ENCODE peak calls at places on chromosomes 2 and 18, in six cellular contexts. One of them, this sample, is unnamed.

GRCh38 chr18:6752200-6752873 is 22.8 kb downstream of the ARHGAP28 start:
- DNase-seq in NCI-H1092: no peak
- DNase-seq in stromal cell of bone marrow: peak
- DNase-seq in left kidney: no peak
- DNase-seq in retinal pigment epithelial cell: peak
- DNase-seq in ACHN: no peak
- DNase-seq in this sample: peak

GRCh38 chr2:147977679-147978078 is 42.9 kb downstream of the ORC4 start:
- DNase-seq in NCI-H1092: no peak
- DNase-seq in stromal cell of bone marrow: no peak
- DNase-seq in left kidney: no peak
- DNase-seq in retinal pigment epithelial cell: no peak
- DNase-seq in ACHN: no peak
- DNase-seq in this sample: no peak

GRCh38 chr2:65835106-65835505 is 402.7 kb upstream of the SPRED2 start:
- DNase-seq in NCI-H1092: no peak
- DNase-seq in stromal cell of bone marrow: no peak
- DNase-seq in left kidney: no peak
- DNase-seq in retinal pigment epithelial cell: no peak
- DNase-seq in ACHN: no peak
- DNase-seq in this sample: no peak

GRCh38 chr2:16106619-16107018 is 166.3 kb downstream of the MYCN start:
- DNase-seq in NCI-H1092: no peak
- DNase-seq in stromal cell of bone marrow: no peak
- DNase-seq in left kidney: no peak
- DNase-seq in retinal pigment epithelial cell: no peak
- DNase-seq in ACHN: no peak
- DNase-seq in this sample: no peak

GRCh38 chr2:85661139-85661858 is 6.7 kb downstream of the SFTPB start:
- DNase-seq in NCI-H1092: no peak
- DNase-seq in stromal cell of bone marrow: no peak
- DNase-seq in left kidney: no peak
- DNase-seq in retinal pigment epithelial cell: no peak
- DNase-seq in ACHN: no peak
- DNase-seq in this sample: no peak

GRCh38 chr2:105458076-105458475 is 59.2 kb upstream of the FHL2 start:
- DNase-seq in NCI-H1092: no peak
- DNase-seq in stromal cell of bone marrow: no peak
- DNase-seq in left kidney: peak
- DNase-seq in retinal pigment epithelial cell: no peak
- DNase-seq in ACHN: no peak
- DNase-seq in this sample: no peak

GRCh38 chr2:25341753-25342371 is at the start of gene DNMT3A:
- DNase-seq in NCI-H1092: peak
- DNase-seq in stromal cell of bone marrow: peak
- DNase-seq in left kidney: peak
- DNase-seq in retinal pigment epithelial cell: no peak
- DNase-seq in ACHN: peak
- DNase-seq in this sample: no peak

GRCh38 chr18:63963610-63964256 is 6.1 kb upstream of the SERPINB8 start:
- DNase-seq in NCI-H1092: peak
- DNase-seq in stromal cell of bone marrow: no peak
- DNase-seq in left kidney: peak
- DNase-seq in retinal pigment epithelial cell: no peak
- DNase-seq in ACHN: peak
- DNase-seq in this sample: no peak

GRCh38 chr2:154693941-154694340 is 4.6 kb upstream of the KCNJ3 start:
- DNase-seq in NCI-H1092: no peak
- DNase-seq in stromal cell of bone marrow: no peak
- DNase-seq in left kidney: no peak
- DNase-seq in retinal pigment epithelial cell: no peak
- DNase-seq in ACHN: no peak
- DNase-seq in this sample: no peak

GRCh38 chr2:31828891-31829290 is 181.9 kb downstream of the MEMO1 start:
- DNase-seq in NCI-H1092: no peak
- DNase-seq in stromal cell of bone marrow: no peak
- DNase-seq in left kidney: no peak
- DNase-seq in retinal pigment epithelial cell: no peak
- DNase-seq in ACHN: no peak
- DNase-seq in this sample: no peak

GRCh38 chr2:147026664-147027278 is 818.1 kb upstream of the ACVR2A start:
- DNase-seq in NCI-H1092: no peak
- DNase-seq in stromal cell of bone marrow: peak
- DNase-seq in left kidney: no peak
- DNase-seq in retinal pigment epithelial cell: no peak
- DNase-seq in ACHN: no peak
- DNase-seq in this sample: no peak

GRCh38 chr18:51266736-51267135 is 69.3 kb upstream of the MEX3C start:
- DNase-seq in NCI-H1092: no peak
- DNase-seq in stromal cell of bone marrow: no peak
- DNase-seq in left kidney: no peak
- DNase-seq in retinal pigment epithelial cell: no peak
- DNase-seq in ACHN: no peak
- DNase-seq in this sample: no peak

GRCh38 chr2:121160366-121160765 is 124.6 kb downstream of the TFCP2L1 start:
- DNase-seq in NCI-H1092: no peak
- DNase-seq in stromal cell of bone marrow: no peak
- DNase-seq in left kidney: no peak
- DNase-seq in retinal pigment epithelial cell: no peak
- DNase-seq in ACHN: no peak
- DNase-seq in this sample: no peak

GRCh38 chr2:238875531-238876231 is 27.8 kb downstream of the TWIST2 start:
- DNase-seq in NCI-H1092: no peak
- DNase-seq in stromal cell of bone marrow: no peak
- DNase-seq in left kidney: no peak
- DNase-seq in retinal pigment epithelial cell: no peak
- DNase-seq in ACHN: no peak
- DNase-seq in this sample: no peak

GRCh38 chr2:100852999-100853908 is 33.3 kb downstream of the NPAS2 start:
- DNase-seq in NCI-H1092: no peak
- DNase-seq in stromal cell of bone marrow: no peak
- DNase-seq in left kidney: peak
- DNase-seq in retinal pigment epithelial cell: no peak
- DNase-seq in ACHN: no peak
- DNase-seq in this sample: no peak

GRCh38 chr18:14978962-14979535 is 231.1 kb downstream of the ANKRD30B start:
- DNase-seq in NCI-H1092: no peak
- DNase-seq in stromal cell of bone marrow: peak
- DNase-seq in left kidney: peak
- DNase-seq in retinal pigment epithelial cell: no peak
- DNase-seq in ACHN: peak
- DNase-seq in this sample: peak

GRCh38 chr2:152166633-152167032 is 8.9 kb downstream of the STAM2 start:
- DNase-seq in NCI-H1092: no peak
- DNase-seq in stromal cell of bone marrow: peak
- DNase-seq in left kidney: no peak
- DNase-seq in retinal pigment epithelial cell: no peak
- DNase-seq in ACHN: no peak
- DNase-seq in this sample: no peak

GRCh38 chr18:51621103-51621969 is 423.9 kb upstream of the MEX3C start:
- DNase-seq in NCI-H1092: peak
- DNase-seq in stromal cell of bone marrow: peak
- DNase-seq in left kidney: peak
- DNase-seq in retinal pigment epithelial cell: peak
- DNase-seq in ACHN: peak
- DNase-seq in this sample: peak

GRCh38 chr2:231530099-231531085 is at the start of gene NMUR1:
- DNase-seq in NCI-H1092: no peak
- DNase-seq in stromal cell of bone marrow: no peak
- DNase-seq in left kidney: peak
- DNase-seq in retinal pigment epithelial cell: no peak
- DNase-seq in ACHN: peak
- DNase-seq in this sample: peak

GRCh38 chr2:217402622-217403383 is 542.9 kb upstream of the TNP1 start:
- DNase-seq in NCI-H1092: no peak
- DNase-seq in stromal cell of bone marrow: no peak
- DNase-seq in left kidney: peak
- DNase-seq in retinal pigment epithelial cell: peak
- DNase-seq in ACHN: no peak
- DNase-seq in this sample: no peak

GRCh38 chr2:111662771-111663470 is 221.1 kb downstream of the ANAPC1 start:
- DNase-seq in NCI-H1092: no peak
- DNase-seq in stromal cell of bone marrow: no peak
- DNase-seq in left kidney: no peak
- DNase-seq in retinal pigment epithelial cell: no peak
- DNase-seq in ACHN: no peak
- DNase-seq in this sample: no peak

GRCh38 chr18:63307555-63308200 is 11.9 kb downstream of the BCL2 start:
- DNase-seq in NCI-H1092: no peak
- DNase-seq in stromal cell of bone marrow: no peak
- DNase-seq in left kidney: no peak
- DNase-seq in retinal pigment epithelial cell: no peak
- DNase-seq in ACHN: no peak
- DNase-seq in this sample: no peak

GRCh38 chr2:234555616-234556249 is 58.9 kb upstream of the ARL4C start:
- DNase-seq in NCI-H1092: no peak
- DNase-seq in stromal cell of bone marrow: no peak
- DNase-seq in left kidney: peak
- DNase-seq in retinal pigment epithelial cell: no peak
- DNase-seq in ACHN: no peak
- DNase-seq in this sample: no peak

GRCh38 chr18:63869851-63870250 is 17.7 kb upstream of the SERPINB2 start:
- DNase-seq in NCI-H1092: no peak
- DNase-seq in stromal cell of bone marrow: no peak
- DNase-seq in left kidney: no peak
- DNase-seq in retinal pigment epithelial cell: no peak
- DNase-seq in ACHN: no peak
- DNase-seq in this sample: no peak

GRCh38 chr18:9474103-9474982 is 970 bp upstream of the RALBP1 start:
- DNase-seq in NCI-H1092: no peak
- DNase-seq in stromal cell of bone marrow: peak
- DNase-seq in left kidney: no peak
- DNase-seq in retinal pigment epithelial cell: peak
- DNase-seq in ACHN: peak
- DNase-seq in this sample: no peak

GRCh38 chr2:86498468-86499260 is 57.5 kb downstream of the KDM3A start:
- DNase-seq in NCI-H1092: no peak
- DNase-seq in stromal cell of bone marrow: no peak
- DNase-seq in left kidney: no peak
- DNase-seq in retinal pigment epithelial cell: no peak
- DNase-seq in ACHN: no peak
- DNase-seq in this sample: no peak

GRCh38 chr2:239789711-239790110 is 235.4 kb downstream of the NDUFA10 start:
- DNase-seq in NCI-H1092: no peak
- DNase-seq in stromal cell of bone marrow: no peak
- DNase-seq in left kidney: no peak
- DNase-seq in retinal pigment epithelial cell: no peak
- DNase-seq in ACHN: no peak
- DNase-seq in this sample: no peak

GRCh38 chr2:218003265-218003950 is 613 bp upstream of the TNS1 start:
- DNase-seq in NCI-H1092: no peak
- DNase-seq in stromal cell of bone marrow: no peak
- DNase-seq in left kidney: peak
- DNase-seq in retinal pigment epithelial cell: no peak
- DNase-seq in ACHN: no peak
- DNase-seq in this sample: no peak

GRCh38 chr2:37689751-37690150 is 18.3 kb upstream of the CDC42EP3 start:
- DNase-seq in NCI-H1092: no peak
- DNase-seq in stromal cell of bone marrow: no peak
- DNase-seq in left kidney: no peak
- DNase-seq in retinal pigment epithelial cell: peak
- DNase-seq in ACHN: peak
- DNase-seq in this sample: no peak

This sample was measured in NT2/D1.